ENCODE peak calls at places on chromosomes 5 and 9, in six cellular contexts. G is IMR-90, K is body of pancreas, S is H9, Y is PC-3, H is DND-41. V is an unnamed sample. For H3K9me3, the result is how much of the 10 kb centered on the place peaks cover.

GRCh38 chr5:148168246-148168645 is at the start of gene SPINK14:
- DNase-seq in Y (no peak), G (no peak), K (no peak), S (no peak), H (no peak), V (no peak)

GRCh38 chr5:54548565-54548964 is 31.0 kb downstream of the SNX18 start:
- DNase-seq in G (no peak), K (no peak), H (no peak), Y (no peak), S (no peak), V (no peak)

GRCh38 chr5:78377056-78377717 is 16.8 kb downstream of the SCAMP1 start:
- DNase-seq in S (no peak), K (peak), H (no peak), Y (peak), G (peak), V (no peak)

GRCh38 chr9:111940697-111941096 is 44.1 kb downstream of the UGCG start:
- DNase-seq in K (no peak), G (peak), Y (peak), S (no peak), H (no peak), V (no peak)

GRCh38 chr5:517535-518100 is 6.6 kb downstream of the SLC9A3 start:
- DNase-seq in K (no peak), S (no peak), H (no peak), G (no peak), Y (no peak), V (no peak)

GRCh38 chr9:36597412-36598178 is 24.9 kb downstream of the MELK start:
- DNase-seq in S (no peak), Y (peak), H (no peak), G (peak), K (peak), V (no peak)

GRCh38 chr9:114733814-114734213 is 51.8 kb upstream of the TEX48 start:
- DNase-seq in G (peak), S (no peak), K (no peak), H (no peak), Y (peak), V (no peak)

GRCh38 chr5:124263680-124264491 is 482.6 kb downstream of the ZNF608 start:
- DNase-seq in H (no peak), G (no peak), K (no peak), S (peak), Y (peak), V (no peak)

GRCh38 chr5:150065346-150065745 is 21.0 kb downstream of the CSF1R start:
- DNase-seq in H (no peak), S (no peak), Y (no peak), K (peak), G (peak), V (no peak)

GRCh38 chr5:151770383-151771258 is 1.1 kb upstream of the G3BP1 start:
- DNase-seq in Y (no peak), G (peak), S (peak), K (peak), H (no peak), V (no peak)

GRCh38 chr9:137162505-137163100 is 7.2 kb downstream of the LRRC26 start:
- DNase-seq in Y (no peak), G (no peak), S (no peak), K (peak), H (no peak), V (no peak)

GRCh38 chr9:95495988-95496387 is 20.8 kb downstream of the PTCH1 start:
- DNase-seq in Y (no peak), K (no peak), S (no peak), H (no peak), G (no peak), V (no peak)

GRCh38 chr5:143261748-143262392 is 141.6 kb downstream of the NR3C1 start:
- DNase-seq in K (peak), G (peak), H (no peak), Y (peak), S (no peak), V (no peak)

GRCh38 chr5:36593867-36594266 is 12.5 kb upstream of the SLC1A3 start:
- DNase-seq in S (no peak), G (no peak), Y (no peak), H (no peak), K (no peak), V (no peak)

GRCh38 chr5:122192883-122193496 is 63.6 kb downstream of the ZNF474 start:
- DNase-seq in K (peak), Y (peak), H (peak), S (no peak), G (peak), V (no peak)

GRCh38 chr5:132260714-132261615 is 3.5 kb downstream of the PDLIM4 start:
- DNase-seq in Y (peak), H (peak), K (peak), S (peak), G (peak), V (no peak)

GRCh38 chr5:148864113-148864841 is 37.9 kb downstream of the ADRB2 start:
- DNase-seq in Y (no peak), K (no peak), H (no peak), G (peak), S (no peak), V (no peak)

GRCh38 chr9:126482361-126483044 is 131.2 kb upstream of the LMX1B start:
- DNase-seq in G (peak), Y (no peak), S (peak), H (no peak), K (no peak), V (no peak)

GRCh38 chr9:19998153-19998552 is 209.3 kb upstream of the SLC24A2 start:
- DNase-seq in G (peak), S (no peak), H (peak), Y (peak), K (no peak), V (no peak)

GRCh38 chr9:23375511-23375910 is 450.5 kb downstream of the ELAVL2 start:
- DNase-seq in H (no peak), G (no peak), Y (no peak), S (no peak), K (no peak), V (no peak)

DNA sequence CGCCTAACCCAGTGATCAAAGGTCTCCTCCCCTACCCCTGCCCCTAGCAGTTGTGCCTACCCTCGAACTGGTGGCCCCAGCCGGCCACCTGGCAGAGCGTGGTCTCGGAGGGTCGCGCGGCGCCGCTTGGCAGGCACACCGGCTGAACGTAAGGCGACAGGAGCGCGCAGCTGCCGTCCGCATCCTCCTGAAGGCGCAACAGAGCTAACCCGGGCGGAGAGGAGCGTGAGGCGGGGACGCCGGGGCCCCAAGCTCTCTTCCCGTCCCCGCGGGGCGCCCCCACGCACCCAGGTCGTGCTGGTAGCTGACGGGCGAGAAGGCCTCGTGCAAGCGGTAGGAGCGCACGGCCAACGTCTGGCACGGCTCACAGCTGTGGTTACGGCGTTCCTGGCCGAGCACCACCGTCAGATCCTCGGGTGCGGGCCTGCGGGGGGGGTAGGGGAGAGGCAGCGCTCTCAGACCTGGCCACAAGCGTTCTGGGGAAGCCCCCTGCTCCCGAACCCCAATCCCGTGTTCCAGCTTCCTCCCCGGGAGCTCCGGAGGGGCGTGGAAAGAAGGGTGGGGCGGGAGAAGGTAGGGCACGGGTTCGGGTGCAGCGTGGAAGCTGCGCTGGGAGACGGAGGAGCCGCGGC is 2.8 kb upstream of the PFN3 start:
- DNase-seq in H (no peak), K (no peak), Y (peak), S (peak), G (peak), V (no peak)
- TF ChIP-seq CTCF in H (no peak), K (no peak), Y (no peak), S (no peak), G (no peak), V (no peak)

GRCh38 chr5:95066048-95066447 is 218.8 kb downstream of the MCTP1 start:
- DNase-seq in H (no peak), K (no peak), Y (no peak), G (no peak), S (no peak), V (no peak)
- H3K9me3 ChIP-seq in H (under half), K (under half), Y (under half), G (under half), S (under half), V (under half)

DNA sequence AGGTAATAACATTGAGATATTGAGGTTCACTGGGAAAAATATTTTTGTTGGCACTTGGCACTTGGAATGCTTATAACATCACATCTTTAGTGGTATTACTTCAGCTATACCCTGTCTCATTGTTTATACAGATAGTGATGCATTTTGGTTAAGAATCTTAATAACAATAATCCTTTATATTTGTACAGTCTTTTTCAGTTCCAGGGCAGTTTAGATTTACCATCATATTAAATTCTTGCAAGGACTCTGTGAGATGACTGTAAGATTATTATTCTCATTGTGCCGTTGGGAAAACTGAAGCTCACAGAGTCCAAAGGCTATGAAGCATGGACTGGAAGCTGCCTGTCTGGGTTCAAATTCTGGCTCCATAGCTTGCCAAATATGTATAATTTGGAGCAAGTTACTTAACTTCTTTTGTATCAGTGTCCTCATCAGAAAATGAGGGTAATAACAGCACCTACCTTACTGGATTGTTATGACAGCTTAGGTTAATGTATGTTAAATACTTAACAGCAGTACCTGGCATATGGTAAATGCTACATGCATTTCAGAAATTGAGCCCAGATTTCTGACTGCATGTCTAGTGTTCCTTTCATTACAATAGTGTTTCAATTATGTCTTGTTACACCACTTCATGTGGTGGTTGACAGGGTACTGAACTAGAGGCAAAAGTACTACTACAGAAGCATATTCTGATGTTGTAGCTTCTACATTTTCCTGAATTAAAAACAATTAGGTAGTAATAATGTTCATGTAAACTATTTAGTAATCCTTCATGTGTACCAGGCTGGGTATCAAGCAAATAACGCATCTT is 272.2 kb downstream of the PLK2 start:
- DNase-seq in G (no peak), S (no peak), H (no peak), K (no peak), Y (peak), V (no peak)
- H3K27ac ChIP-seq in G (no peak), S (no peak), H (no peak), K (no peak), Y (peak), V (no peak)

DNA sequence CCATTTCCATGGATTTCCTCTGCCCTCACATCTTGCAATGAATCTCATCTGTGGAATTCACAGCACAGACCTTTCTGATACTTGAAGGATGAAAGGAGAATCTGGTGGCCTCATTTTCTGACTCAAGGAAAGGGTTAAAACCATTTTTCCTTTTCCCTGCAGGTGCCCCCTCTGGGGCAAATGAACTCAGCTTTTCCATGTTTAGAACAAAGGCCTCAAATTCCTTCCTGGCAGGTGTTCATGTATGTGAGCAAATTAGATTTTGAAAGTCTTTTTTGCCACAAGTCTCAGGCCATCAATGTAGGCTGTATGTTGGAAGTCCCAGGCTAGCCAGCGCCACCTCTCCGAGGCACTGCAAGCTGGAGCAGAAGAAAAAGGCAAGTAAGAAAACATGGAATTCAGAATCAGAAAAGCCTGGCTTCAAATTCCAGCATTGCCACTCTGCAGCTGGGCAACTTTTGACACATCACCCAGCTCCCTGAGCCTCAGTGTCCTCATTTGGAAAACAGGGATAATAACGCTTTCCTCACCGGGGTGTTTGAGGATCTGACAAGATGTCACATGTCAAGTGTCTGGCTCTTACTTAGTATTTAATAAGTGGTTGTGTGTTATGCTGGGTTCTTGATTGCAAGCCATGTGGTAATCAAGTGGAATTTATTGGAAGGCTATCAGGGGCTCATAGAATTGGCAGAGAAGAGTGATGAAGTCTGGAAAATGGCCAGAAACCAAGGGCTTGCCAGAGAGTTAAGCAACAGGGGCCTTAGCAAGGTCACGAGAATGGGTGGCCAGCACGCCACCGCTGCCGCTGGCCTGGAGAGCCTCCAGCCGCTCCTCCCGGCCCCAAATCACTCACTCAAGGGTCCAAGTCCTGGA is 48.4 kb upstream of the SMIM23 start:
- DNase-seq in G (no peak), Y (no peak), H (no peak), K (peak), S (no peak), V (no peak)
- TF ChIP-seq CTCF in G (no peak), Y (no peak), H (no peak), K (no peak), S (no peak), V (no peak)

GRCh38 chr5:140767444-140767843 is 18.5 kb upstream of the PCDHA1 start:
- DNase-seq in G (no peak), S (no peak), H (no peak), Y (no peak), K (no peak), V (no peak)

DNA sequence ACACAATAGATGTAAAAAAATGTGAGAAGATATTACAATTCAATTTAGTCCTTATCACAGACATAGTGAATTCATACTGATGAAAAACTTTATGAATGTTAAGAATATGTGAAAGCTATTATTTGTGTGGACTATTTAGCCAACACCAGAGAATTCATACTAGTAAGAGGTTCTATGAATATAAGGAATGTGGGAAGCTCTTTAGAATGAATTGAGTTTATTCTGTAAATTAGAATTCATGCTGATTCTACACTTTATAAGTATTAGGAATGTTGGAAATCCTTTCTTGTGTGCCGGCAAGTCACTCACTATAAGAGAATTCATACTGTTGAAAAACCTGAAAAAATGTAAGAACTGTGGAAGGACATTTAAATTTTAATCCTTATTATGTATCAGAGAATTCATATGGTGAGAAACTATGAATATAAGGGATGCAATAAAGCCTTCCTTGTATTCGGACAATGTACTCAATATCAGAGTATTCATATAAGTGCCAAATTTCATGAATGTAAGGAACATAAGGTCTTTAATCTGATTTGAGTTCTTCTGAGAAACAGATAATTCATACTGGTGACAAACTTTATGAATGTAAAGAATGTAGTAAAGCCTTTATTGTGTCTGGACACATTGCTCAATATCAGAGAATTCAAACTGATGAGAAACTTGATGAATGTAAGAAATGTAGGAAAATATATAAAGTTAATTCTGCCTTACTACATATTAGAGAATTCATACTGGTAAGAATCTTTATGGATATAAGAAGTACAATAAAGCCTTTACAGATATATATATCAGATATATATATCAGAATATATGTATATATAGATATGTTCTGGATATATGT is 21.5 kb upstream of the PCDHA1 start:
- DNase-seq in G (no peak), Y (no peak), H (no peak), K (no peak), S (no peak), V (no peak)
- H3K9me3 ChIP-seq in G (under half), Y (under half), H (half or more), K (under half), S (half or more), V (half or more)